ENCODE peak calls at places on chromosomes 3 and 15, in eight cellular contexts. N, U, A, P, G, Z, S and L are unnamed samples.

GRCh38 chr3:197430961-197431910 is 124.5 kb downstream of the BDH1 start:
- DNase-seq in N (no peak), U (no peak), A (no peak), P (no peak), G (no peak), Z (no peak), S (no peak), L (peak)

GRCh38 chr3:193262707-193263106 is 21.7 kb downstream of the PLAAT1 start:
- DNase-seq in N (peak), U (no peak), A (no peak), P (no peak), G (no peak), Z (no peak), S (no peak), L (no peak)

GRCh38 chr15:23564798-23565394 is 578 bp upstream of the MKRN3 start:
- DNase-seq in N (no peak), U (no peak), A (no peak), P (no peak), G (no peak), Z (peak), S (no peak), L (no peak)

GRCh38 chr3:171415070-171415469 is 45.1 kb downstream of the TNIK start:
- DNase-seq in N (no peak), U (no peak), A (no peak), P (peak), G (no peak), Z (no peak), S (peak), L (peak)

GRCh38 chr3:151903501-151903991 is 30.1 kb downstream of the SUCNR1 start:
- DNase-seq in N (peak), U (no peak), A (no peak), P (no peak), G (no peak), Z (no peak), S (no peak), L (peak)

GRCh38 chr3:45682311-45682710 is 6.9 kb upstream of the SACM1L start:
- DNase-seq in N (no peak), U (no peak), A (no peak), P (no peak), G (no peak), Z (no peak), S (no peak), L (no peak)

GRCh38 chr3:169811606-169812123 is 1.0 kb upstream of the LRRIQ4 start:
- DNase-seq in N (peak), U (peak), A (no peak), P (no peak), G (no peak), Z (no peak), S (no peak), L (peak)

GRCh38 chr3:50610181-50610971 is 1.2 kb downstream of the CISH start:
- DNase-seq in N (no peak), U (no peak), A (no peak), P (no peak), G (no peak), Z (no peak), S (no peak), L (no peak)

GRCh38 chr3:73667889-73668288 is 43.1 kb upstream of the PDZRN3 start:
- DNase-seq in N (no peak), U (no peak), A (no peak), P (no peak), G (no peak), Z (no peak), S (no peak), L (no peak)

GRCh38 chr3:73669268-73669667 is 44.5 kb upstream of the PDZRN3 start:
- DNase-seq in N (no peak), U (no peak), A (no peak), P (no peak), G (no peak), Z (no peak), S (no peak), L (peak)

GRCh38 chr3:73664389-73664788 is 39.6 kb upstream of the PDZRN3 start:
- DNase-seq in N (peak), U (no peak), A (no peak), P (no peak), G (no peak), Z (no peak), S (no peak), L (no peak)

GRCh38 chr3:73665317-73665716 is 40.6 kb upstream of the PDZRN3 start:
- DNase-seq in N (no peak), U (no peak), A (no peak), P (no peak), G (no peak), Z (no peak), S (no peak), L (no peak)

DNA sequence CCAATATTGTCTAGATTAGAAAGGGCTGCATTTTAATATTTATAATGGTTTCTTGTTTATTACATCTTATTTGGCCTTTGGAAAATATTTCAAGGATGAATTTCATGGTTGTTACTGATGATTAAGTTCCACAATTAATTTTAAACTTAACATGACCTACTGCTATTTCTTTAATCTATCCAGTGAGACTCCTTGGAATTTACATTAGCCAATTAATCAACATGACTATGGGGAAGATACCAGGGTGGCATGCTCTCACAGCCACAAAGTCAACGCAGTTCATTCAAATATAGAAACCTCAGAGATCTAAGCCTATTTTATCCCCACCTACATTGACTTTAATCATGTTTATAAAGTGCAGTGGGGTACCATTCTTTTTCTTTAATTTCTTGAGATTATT is 43.6 kb upstream of the PDZRN3 start:
- DNase-seq in N (no peak), U (no peak), A (no peak), P (no peak), G (no peak), Z (no peak), S (no peak), L (no peak)
- H3K27ac ChIP-seq in N (no peak), U (no peak), A (no peak), P (no peak), G (no peak), Z (no peak), S (no peak), L (no peak)

GRCh38 chr3:36698314-36698713 is 66.0 kb downstream of the DCLK3 start:
- DNase-seq in N (no peak), U (no peak), A (no peak), P (no peak), G (no peak), Z (no peak), S (no peak), L (no peak)
- H3K27ac ChIP-seq in N (no peak), U (no peak), A (no peak), P (no peak), G (no peak), Z (no peak), S (peak), L (no peak)

GRCh38 chr3:194548346-194549321 is 61.8 kb upstream of the ATP13A3 start:
- DNase-seq in N (no peak), U (no peak), A (no peak), P (no peak), G (no peak), Z (no peak), S (no peak), L (no peak)
- H3K27ac ChIP-seq in N (peak), U (no peak), A (no peak), P (no peak), G (no peak), Z (no peak), S (no peak), L (no peak)

DNA sequence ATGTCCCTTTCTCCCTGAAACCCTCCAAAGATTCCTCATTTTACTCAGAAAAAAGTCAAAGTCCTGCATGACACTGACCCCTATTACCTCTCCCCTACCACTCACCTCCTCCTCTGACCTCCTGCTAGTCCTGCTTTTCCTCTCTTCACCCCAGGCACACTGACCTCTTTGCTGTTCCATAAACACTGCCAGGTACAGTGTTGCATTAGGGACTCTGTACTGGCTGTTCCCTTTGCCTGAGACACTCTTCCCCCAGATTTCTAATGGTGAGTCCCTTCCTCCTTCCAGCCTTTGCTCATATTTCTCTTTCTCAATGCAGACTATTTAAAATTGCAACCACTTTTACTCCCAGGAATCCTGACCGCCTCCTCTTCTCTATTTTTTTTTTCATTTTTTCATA is 36.3 kb upstream of the UBE2E2 start:
- DNase-seq in N (no peak), U (no peak), A (no peak), P (no peak), G (no peak), Z (no peak), S (no peak), L (no peak)
- H3K27ac ChIP-seq in N (no peak), U (no peak), A (no peak), P (no peak), G (no peak), Z (no peak), S (no peak), L (no peak)

GRCh38 chr3:69426905-69427304 is 41.0 kb upstream of the FRMD4B start:
- DNase-seq in N (no peak), U (no peak), A (no peak), P (no peak), G (no peak), Z (no peak), S (no peak), L (no peak)
- H3K27ac ChIP-seq in N (no peak), U (no peak), A (no peak), P (no peak), G (no peak), Z (no peak), S (peak), L (no peak)

GRCh38 chr3:98371186-98371585 is 17.5 kb downstream of the OR5K4 start:
- DNase-seq in N (no peak), U (no peak), A (no peak), P (no peak), G (no peak), Z (no peak), S (no peak), L (no peak)

GRCh38 chr3:98367464-98368246 is 14.0 kb downstream of the OR5K4 start:
- DNase-seq in N (no peak), U (no peak), A (no peak), P (no peak), G (no peak), Z (no peak), S (no peak), L (no peak)

GRCh38 chr3:98376631-98377030 is 13.8 kb upstream of the OR5K3 start:
- DNase-seq in N (no peak), U (no peak), A (no peak), P (peak), G (no peak), Z (no peak), S (no peak), L (no peak)

GRCh38 chr3:98371853-98372252 is 18.2 kb downstream of the OR5K4 start:
- DNase-seq in N (no peak), U (no peak), A (no peak), P (no peak), G (no peak), Z (no peak), S (no peak), L (no peak)

DNA sequence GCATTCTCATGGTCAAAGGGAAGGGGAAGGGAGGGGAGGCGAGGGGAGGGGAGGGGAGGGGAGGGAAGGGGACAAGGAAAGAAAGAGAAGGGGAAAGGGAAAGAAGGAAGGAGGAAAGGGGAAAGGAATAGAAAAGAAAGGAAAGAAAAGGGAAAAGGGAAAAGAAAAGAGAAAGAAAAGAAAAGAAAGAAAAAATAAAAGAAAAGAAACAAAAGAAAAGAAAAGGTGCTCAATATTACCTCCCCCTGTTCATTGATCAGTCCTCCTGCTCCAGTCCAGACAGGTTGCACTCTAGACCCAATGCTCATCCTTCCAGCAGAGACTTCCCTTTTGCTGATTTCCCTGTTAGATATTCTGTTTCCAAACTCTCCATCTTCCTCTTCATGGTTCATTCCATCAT is 18.0 kb upstream of the OR5K3 start:
- DNase-seq in N (no peak), U (no peak), A (no peak), P (no peak), G (no peak), Z (no peak), S (no peak), L (no peak)
- H3K27ac ChIP-seq in N (no peak), U (no peak), A (no peak), P (no peak), G (no peak), Z (no peak), S (no peak), L (no peak)

GRCh38 chr3:48538451-48538850 is 18.2 kb downstream of the PFKFB4 start:
- DNase-seq in N (no peak), U (no peak), A (no peak), P (no peak), G (no peak), Z (no peak), S (no peak), L (no peak)

GRCh38 chr3:48548731-48549705 is 7.6 kb downstream of the PFKFB4 start:
- DNase-seq in N (peak), U (peak), A (peak), P (no peak), G (peak), Z (peak), S (no peak), L (peak)

GRCh38 chr3:48548165-48548564 is 8.4 kb downstream of the PFKFB4 start:
- DNase-seq in N (no peak), U (no peak), A (no peak), P (no peak), G (no peak), Z (no peak), S (no peak), L (no peak)

GRCh38 chr3:48546203-48546829 is 10.3 kb downstream of the PFKFB4 start:
- DNase-seq in N (no peak), U (no peak), A (no peak), P (no peak), G (no peak), Z (no peak), S (no peak), L (no peak)

GRCh38 chr3:48543271-48543866 is 13.2 kb downstream of the PFKFB4 start:
- DNase-seq in N (no peak), U (no peak), A (no peak), P (no peak), G (no peak), Z (no peak), S (no peak), L (no peak)
- H3K27ac ChIP-seq in N (no peak), U (no peak), A (no peak), P (peak), G (no peak), Z (no peak), S (no peak), L (no peak)